ENCODE peak calls at places on chromosome 2, in nine cellular contexts. K is cardiac muscle cell; O is T follicular helper cell; C is ACHN; D is prostate gland; R is stimulated activated CD4-positive, alpha-beta T cell treated with anti-CD3 and anti-CD28 coated beads, Interleukin-12 subunit alpha, Interleukin-12 subunit beta, amount 100 ng/mL, for 4 hours; P is activated naive CD8-positive, alpha-beta T cell treated with anti-CD3 and anti-CD28 coated beads, Interleukin-2, amount 10 ng/mL, durations not matched to agents 7 days and 5 days; X is renal cortical epithelial cell; A is myocyte. H is an unnamed sample.

GRCh38 chr2:8522682-8523081 is 159.2 kb upstream of the ID2 start:
- DNase-seq in O (no peak), K (no peak), C (no peak), P (no peak), D (no peak), X (no peak), A (no peak), R (no peak), H (no peak)

GRCh38 chr2:55618025-55618648 is 715 bp upstream of the PPP4R3B start:
- DNase-seq in R (no peak), O (no peak), D (no peak), P (no peak), C (peak; percentile 39), K (peak; percentile 25), A (no peak), X (peak; percentile 27), H (no peak)

GRCh38 chr2:151808258-151809072 is 19.8 kb downstream of the ARL5A start:
- DNase-seq in C (peak; percentile 46), R (no peak), A (peak; percentile 36), P (no peak), K (peak; percentile 45), O (no peak), D (no peak), X (peak; percentile 41), H (no peak)

GRCh38 chr2:29329899-29330298 is 214.7 kb downstream of the CLIP4 start:
- DNase-seq in O (no peak), C (peak; percentile 9), R (no peak), D (no peak), A (no peak), K (no peak), X (no peak), P (no peak), H (no peak)

GRCh38 chr2:113117594-113118262 is 9.7 kb upstream of the IL1RN start:
- DNase-seq in P (no peak), C (no peak), D (peak; percentile 93), A (no peak), R (no peak), K (peak; percentile 95), X (peak; percentile 54), O (no peak), H (no peak)

GRCh38 chr2:88209526-88210131 is 39.5 kb downstream of the THNSL2 start:
- DNase-seq in K (no peak), A (no peak), C (no peak), D (no peak), X (no peak), O (no peak), P (no peak), R (no peak), H (no peak)

GRCh38 chr2:110173523-110173922 is 31.3 kb downstream of the NPHP1 start:
- DNase-seq in O (no peak), X (peak; percentile 48), P (no peak), C (no peak), K (peak; percentile 49), A (no peak), D (no peak), R (no peak), H (no peak)

GRCh38 chr2:184053326-184053725 is 545.0 kb upstream of the ZNF804A start:
- DNase-seq in C (no peak), X (peak; percentile 33), A (no peak), R (no peak), O (no peak), D (peak; percentile 48), P (no peak), K (no peak), H (no peak)

GRCh38 chr2:16756831-16757644 is 91.4 kb upstream of the CYRIA start:
- DNase-seq in X (peak; percentile 42), C (peak; percentile 55), R (peak; percentile 59), D (peak; percentile 77), K (peak; percentile 76), A (peak; percentile 76), P (peak; percentile 70), O (peak; percentile 33), H (peak; percentile 39)

GRCh38 chr2:230134496-230135073 is 65.9 kb upstream of the SLC16A14 start:
- DNase-seq in C (no peak), R (no peak), A (peak; percentile 84), K (peak; percentile 29), X (peak; percentile 11), P (no peak), O (no peak), D (no peak), H (no peak)

GRCh38 chr2:241771286-241772062 is 5.1 kb upstream of the GAL3ST2 start:
- DNase-seq in D (peak; percentile 38), C (no peak), A (no peak), X (peak; percentile 16), O (no peak), P (peak; percentile 32), K (peak; percentile 59), R (no peak), H (peak; percentile 53)